ENCODE peak calls at places on chromosomes 12 and 14, in four cellular contexts. Q is fibroblast of lung; Y is tibial nerve; U is CD8-positive, alpha-beta T cell. L is an unnamed sample.
A peak's percentile ranks its signal among the peaks of the same experiment; 100 is the strongest.

GRCh38 chr12:56151672-56152131 is 685 bp upstream of the MYL6B start:
- DNase-seq in Q (no peak), Y (peak; percentile 25), U (peak; percentile 33), L (peak; percentile 66)

GRCh38 chr12:57630891-57631433 is 2.0 kb downstream of the B4GALNT1 start:
- DNase-seq in Q (no peak), Y (no peak), U (no peak), L (no peak)

GRCh38 chr12:22416831-22417230 is 82.3 kb upstream of the ST8SIA1 start:
- DNase-seq in Q (no peak), Y (no peak), U (no peak), L (no peak)

GRCh38 chr14:106417224-106418049 is 891.1 kb downstream of the TMEM121 start:
- DNase-seq in Q (no peak), Y (peak; percentile 11), U (peak; percentile 68), L (no peak)

GRCh38 chr12:21169878-21170472 is 39.0 kb downstream of the SLCO1B1 start:
- DNase-seq in Q (peak; percentile 37), Y (peak; percentile 21), U (no peak), L (peak; percentile 43)

GRCh38 chr12:99911967-99912366 is 72.8 kb downstream of the ANKS1B start:
- DNase-seq in Q (no peak), Y (no peak), U (no peak), L (no peak)

GRCh38 chr14:69720912-69721311 is 46.0 kb upstream of the SRSF5 start:
- DNase-seq in Q (no peak), Y (no peak), U (no peak), L (no peak)

GRCh38 chr14:67263499-67264149 is 22.4 kb downstream of the PALS1 start:
- DNase-seq in Q (peak; percentile 85), Y (no peak), U (no peak), L (no peak)

GRCh38 chr12:88058719-88059077 is 29.5 kb upstream of the C12orf50 start:
- DNase-seq in Q (no peak), Y (no peak), U (no peak), L (no peak)

GRCh38 chr14:23186913-23187654 is 3.6 kb upstream of the SLC7A8 start:
- DNase-seq in Q (peak; percentile 84), Y (peak; percentile 77), U (no peak), L (peak; percentile 38)

GRCh38 chr12:120115692-120116442 is 686 bp downstream of the RAB35 start:
- DNase-seq in Q (peak; percentile 44), Y (no peak), U (no peak), L (peak; percentile 52)

GRCh38 chr14:100408350-100409015 is 85.3 kb downstream of the SLC25A47 start:
- DNase-seq in Q (peak; percentile 69), Y (no peak), U (no peak), L (no peak)

GRCh38 chr12:64682572-64683277 is 72.4 kb downstream of the RASSF3 start:
- DNase-seq in Q (peak; percentile 99), Y (no peak), U (no peak), L (no peak)

GRCh38 chr12:111284709-111285108 is 84.2 kb downstream of the PHETA1 start:
- DNase-seq in Q (no peak), Y (no peak), U (no peak), L (no peak)

GRCh38 chr12:19026637-19027508 is 102.7 kb upstream of the PLEKHA5 start:
- DNase-seq in Q (no peak), Y (no peak), U (no peak), L (no peak)

GRCh38 chr12:132227156-132227555 is 82.9 kb downstream of the NOC4L start:
- DNase-seq in Q (no peak), Y (no peak), U (no peak), L (peak; percentile 29)

GRCh38 chr14:59133202-59133601 is 55.3 kb upstream of the DAAM1 start:
- DNase-seq in Q (peak; percentile 36), Y (no peak), U (no peak), L (no peak)

GRCh38 chr12:57342207-57342691 is 88.6 kb downstream of the R3HDM2 start:
- DNase-seq in Q (peak; percentile 70), Y (no peak), U (no peak), L (no peak)

GRCh38 chr14:74658535-74659130 is 46.6 kb upstream of the LTBP2 start:
- DNase-seq in Q (peak; percentile 43), Y (no peak), U (no peak), L (no peak)

GRCh38 chr12:47987411-47988072 is 16.7 kb downstream of the COL2A1 start:
- DNase-seq in Q (no peak), Y (no peak), U (no peak), L (no peak)

GRCh38 chr12:122995503-122996187 is 15.2 kb downstream of the ARL6IP4 start:
- DNase-seq in Q (no peak), Y (no peak), U (no peak), L (no peak)

GRCh38 chr12:12901158-12901791 is 9.9 kb downstream of the GPRC5A start:
- DNase-seq in Q (peak; percentile 91), Y (peak; percentile 64), U (no peak), L (no peak)

GRCh38 chr14:76792422-76792821 is 20.3 kb downstream of the ANGEL1 start:
- DNase-seq in Q (peak; percentile 37), Y (no peak), U (no peak), L (no peak)

GRCh38 chr12:118536306-118536900 is 160.0 kb downstream of the SUDS3 start:
- DNase-seq in Q (no peak), Y (no peak), U (no peak), L (no peak)

GRCh38 chr14:94379291-94380224 is 8.8 kb downstream of the SERPINA1 start:
- DNase-seq in Q (no peak), Y (no peak), U (no peak), L (no peak)
- H3K27ac ChIP-seq in Q (no peak overlapping the region), Y (no peak overlapping the region), U (no peak overlapping the region), L (no peak overlapping the region)

GRCh38 chr12:31363416-31363809 is 37.5 kb upstream of the SINHCAF start:
- DNase-seq in Q (no peak), Y (no peak), U (no peak), L (no peak)

GRCh38 chr12:31363826-31364225 is 37.9 kb upstream of the SINHCAF start:
- DNase-seq in Q (no peak), Y (no peak), U (no peak), L (no peak)

GRCh38 chr12:31362115-31362758 is 36.3 kb upstream of the SINHCAF start:
- DNase-seq in Q (no peak), Y (no peak), U (no peak), L (no peak)

GRCh38 chr12:31361730-31362114 is 35.8 kb upstream of the SINHCAF start:
- DNase-seq in Q (no peak), Y (no peak), U (no peak), L (no peak)

DNA sequence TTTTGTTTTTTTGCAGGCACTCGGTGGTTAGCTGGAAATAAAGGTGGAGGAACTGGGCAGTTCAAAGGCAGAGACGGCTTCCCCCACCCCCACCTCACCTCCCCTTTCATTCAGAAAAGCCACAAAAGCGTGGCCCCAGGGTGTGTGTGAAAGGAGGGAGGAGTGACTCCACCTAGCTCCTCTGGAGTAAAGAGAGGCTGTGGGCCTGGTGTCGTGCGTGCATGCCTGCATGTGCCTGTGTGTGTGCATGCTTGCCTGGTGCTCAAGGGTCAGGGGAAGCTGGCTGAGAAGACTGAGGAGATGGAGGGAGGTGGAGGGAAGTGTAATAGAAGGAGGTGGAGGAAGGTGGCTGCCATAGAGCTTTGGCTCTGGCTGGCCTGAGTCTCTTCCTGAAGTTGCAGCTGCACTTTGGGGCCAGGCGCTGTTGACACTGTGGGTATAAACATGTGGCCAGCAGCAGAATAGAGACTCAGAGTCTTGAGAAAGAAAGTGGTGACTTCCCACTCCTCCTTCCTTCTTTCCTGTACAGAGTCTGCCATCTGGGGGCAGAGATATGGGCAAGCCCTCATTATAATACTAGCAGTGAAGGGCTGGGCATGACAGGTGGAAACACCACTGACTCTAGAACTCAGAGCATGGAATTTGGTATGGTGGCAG is 36.9 kb upstream of the SINHCAF start:
- DNase-seq in Q (no peak), Y (peak; percentile 4), U (no peak), L (no peak)
- TF ChIP-seq CTCF in Q (no peak), Y (no peak), U (no peak), L (no peak)

DNA sequence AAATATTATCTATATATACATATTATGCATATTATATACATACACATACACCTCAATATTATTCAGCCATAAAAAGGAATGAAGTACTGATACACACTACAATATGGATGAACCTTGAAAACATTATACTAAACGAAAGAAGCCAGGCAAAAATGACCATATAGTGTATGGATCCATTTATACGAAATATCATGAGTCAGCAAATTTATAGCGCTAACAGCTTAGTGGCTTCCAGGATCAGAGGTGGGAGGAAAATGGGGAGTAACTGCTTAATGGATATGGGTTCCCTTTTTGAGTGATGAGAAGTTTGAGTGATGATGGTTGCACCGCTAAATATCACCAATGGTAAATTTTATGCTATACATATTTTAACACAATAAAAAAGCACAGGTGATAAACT is 32.7 kb downstream of the PTGER2 start:
- DNase-seq in Q (no peak), Y (no peak), U (no peak), L (no peak)
- H3K27me3 ChIP-seq in Q (no peaks in the 10 kb centered on the region), Y (no peaks in the 10 kb centered on the region), U (no peaks in the 10 kb centered on the region), L (no peaks in the 10 kb centered on the region)

DNA sequence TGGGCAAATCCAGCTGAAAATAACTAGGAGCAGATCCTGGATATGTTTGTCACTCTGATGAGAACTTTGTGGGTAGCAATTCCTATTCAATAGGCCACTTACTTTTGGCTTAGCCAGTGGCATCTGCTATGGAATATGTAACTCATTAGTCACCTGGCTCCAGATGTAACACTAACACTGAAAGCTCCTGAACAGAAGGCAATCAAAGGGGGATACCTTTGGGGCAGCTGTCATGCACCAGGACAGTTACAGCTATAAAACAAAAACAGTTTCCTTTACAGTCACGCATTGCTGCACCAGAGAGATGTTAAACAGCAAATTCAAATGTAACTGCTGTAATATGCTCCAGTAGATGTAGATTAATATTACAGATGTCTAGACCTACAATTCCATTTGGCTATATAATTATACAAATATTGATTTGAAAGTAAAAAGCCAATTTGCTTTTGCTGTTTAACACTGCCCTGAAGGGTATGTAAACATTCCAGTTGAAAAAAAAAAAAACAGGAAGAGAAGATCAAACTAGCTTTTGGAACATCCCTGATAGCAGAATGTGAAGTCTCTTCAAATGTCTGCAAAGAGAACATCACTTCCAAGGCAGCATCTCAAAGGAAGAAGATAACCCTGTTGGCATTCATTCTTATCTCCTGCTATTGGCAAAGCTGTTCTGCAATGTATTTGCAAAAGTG is 18.4 kb downstream of the RACGAP1 start:
- DNase-seq in Q (no peak), Y (no peak), U (no peak), L (no peak)
- H3K27ac ChIP-seq in Q (no peak overlapping the region), Y (no peak overlapping the region), U (no peak overlapping the region), L (no peak overlapping the region)

GRCh38 chr14:63710497-63710896 is 17.4 kb downstream of the SGPP1 start:
- DNase-seq in Q (no peak), Y (no peak), U (no peak), L (no peak)
- TF ChIP-seq CTCF in Q (no peak), Y (no peak), U (no peak), L (no peak)

DNA sequence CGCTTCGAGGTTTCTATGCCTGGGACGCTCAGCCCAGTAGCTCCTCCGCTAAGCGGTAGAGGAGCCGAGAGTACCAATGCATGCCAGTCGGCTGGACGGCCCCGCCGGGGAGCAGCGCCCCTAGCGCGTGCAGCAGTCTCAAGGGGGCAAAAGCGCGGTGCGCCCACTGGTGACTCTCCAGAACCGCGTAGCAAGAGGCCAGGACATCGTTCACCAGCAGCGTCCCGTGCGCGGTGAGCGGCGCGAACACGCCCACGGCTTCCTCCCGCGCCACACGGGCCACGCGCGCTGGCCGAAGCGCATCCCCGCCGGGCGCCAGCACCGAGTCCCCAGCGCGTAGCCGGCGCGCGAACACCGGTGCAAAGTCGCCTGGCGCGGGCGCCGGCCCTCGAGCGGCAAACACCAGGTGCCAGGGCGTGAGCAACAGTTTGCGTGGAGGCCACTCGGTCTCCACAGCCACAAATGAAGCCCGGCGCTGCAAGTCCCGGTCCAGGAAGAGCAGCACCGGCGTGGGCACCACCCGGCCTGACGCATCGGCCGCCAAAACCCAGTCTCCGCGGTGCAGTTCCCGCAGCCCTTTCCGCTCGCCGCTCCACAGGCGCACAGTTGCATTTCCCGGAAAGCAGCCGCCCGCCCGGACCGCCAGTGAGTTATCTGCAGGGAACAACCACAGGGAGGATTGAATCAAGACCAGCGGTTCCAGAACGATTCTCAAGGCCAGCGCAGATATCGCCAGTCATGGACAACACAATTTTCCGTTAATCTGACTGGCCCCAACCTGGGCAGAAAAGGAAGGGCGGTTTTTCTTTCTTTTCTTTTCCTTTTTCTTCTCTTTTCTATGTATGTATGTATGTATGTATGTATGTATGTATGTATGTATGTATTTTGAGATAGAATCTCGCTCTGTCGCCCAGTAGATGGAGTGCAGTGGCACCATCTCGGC is 4.5 kb downstream of the DHH start:
- DNase-seq in Q (peak; percentile 36), Y (peak; percentile 34), U (no peak), L (no peak)
- H3K27me3 ChIP-seq in Q (peaks cover 20% of the 10 kb centered on the region), Y (peaks cover 50% of the 10 kb centered on the region), U (peaks cover 59% of the 10 kb centered on the region), L (no peaks in the 10 kb centered on the region)